ENCODE peak calls at places on chromosomes 7 and 10, in six cellular contexts. One of them, this sample, is unnamed.

GRCh38 chr7:43825391-43825808 is 43.9 kb downstream of the MRPS24 start:
- DNase-seq in H1: no peak
- DNase-seq in neuronal stem cell: no peak
- DNase-seq in mesenchymal stem cell: no peak
- DNase-seq in trophoblast cell: no peak
- DNase-seq in IMR-90: no peak
- DNase-seq in this sample: no peak

GRCh38 chr7:112648781-112649180 is 141.4 kb downstream of the TMEM168 start:
- DNase-seq in H1: no peak
- DNase-seq in IMR-90: no peak
- DNase-seq in neuronal stem cell: no peak
- DNase-seq in trophoblast cell: no peak
- DNase-seq in mesenchymal stem cell: no peak
- DNase-seq in this sample: no peak

GRCh38 chr7:74029991-74030415 is 2.0 kb downstream of the ELN start:
- DNase-seq in trophoblast cell: no peak
- DNase-seq in neuronal stem cell: no peak
- DNase-seq in H1: no peak
- DNase-seq in IMR-90: no peak
- DNase-seq in mesenchymal stem cell: no peak
- DNase-seq in this sample: peak; percentile 29

GRCh38 chr7:64872809-64873500 is 30.1 kb upstream of the ZNF273 start:
- DNase-seq in mesenchymal stem cell: no peak
- DNase-seq in IMR-90: no peak
- DNase-seq in neuronal stem cell: no peak
- DNase-seq in H1: no peak
- DNase-seq in trophoblast cell: no peak
- DNase-seq in this sample: no peak

GRCh38 chr10:16646474-16647059 is 124.9 kb upstream of the C1QL3 start:
- DNase-seq in mesenchymal stem cell: no peak
- DNase-seq in trophoblast cell: no peak
- DNase-seq in H1: no peak
- DNase-seq in IMR-90: no peak
- DNase-seq in neuronal stem cell: no peak
- DNase-seq in this sample: no peak

GRCh38 chr10:120077707-120078492 is 185.4 kb downstream of the SEC23IP start:
- DNase-seq in IMR-90: no peak
- DNase-seq in H1: no peak
- DNase-seq in mesenchymal stem cell: no peak
- DNase-seq in trophoblast cell: no peak
- DNase-seq in neuronal stem cell: no peak
- DNase-seq in this sample: peak; percentile 52

GRCh38 chr7:88311675-88312036 is 5.0 kb upstream of the STEAP4 start:
- DNase-seq in mesenchymal stem cell: no peak
- DNase-seq in trophoblast cell: no peak
- DNase-seq in H1: no peak
- DNase-seq in IMR-90: no peak
- DNase-seq in neuronal stem cell: no peak
- DNase-seq in this sample: no peak

GRCh38 chr10:101141622-101142532 is 10.8 kb downstream of the TLX1 start:
- DNase-seq in IMR-90: peak; percentile 72
- DNase-seq in mesenchymal stem cell: peak; percentile 78
- DNase-seq in neuronal stem cell: peak; percentile 86
- DNase-seq in trophoblast cell: peak; percentile 86
- DNase-seq in H1: no peak
- DNase-seq in this sample: peak; percentile 86

GRCh38 chr7:83947260-83947659 is 247.3 kb downstream of the SEMA3A start:
- DNase-seq in mesenchymal stem cell: no peak
- DNase-seq in IMR-90: no peak
- DNase-seq in trophoblast cell: peak; percentile 3
- DNase-seq in neuronal stem cell: no peak
- DNase-seq in H1: peak; percentile 31
- DNase-seq in this sample: peak; percentile 73

GRCh38 chr7:67863911-67864310 is 867.3 kb downstream of the TYW1 start:
- DNase-seq in trophoblast cell: no peak
- DNase-seq in H1: no peak
- DNase-seq in mesenchymal stem cell: no peak
- DNase-seq in IMR-90: no peak
- DNase-seq in neuronal stem cell: no peak
- DNase-seq in this sample: no peak

GRCh38 chr7:55325371-55325792 is 39.8 kb upstream of the LANCL2 start:
- DNase-seq in trophoblast cell: no peak
- DNase-seq in neuronal stem cell: no peak
- DNase-seq in IMR-90: peak; percentile 95
- DNase-seq in mesenchymal stem cell: peak; percentile 4
- DNase-seq in H1: no peak
- DNase-seq in this sample: no peak

GRCh38 chr10:68253356-68253755 is 21.4 kb upstream of the ATOH7 start:
- DNase-seq in IMR-90: no peak
- DNase-seq in mesenchymal stem cell: no peak
- DNase-seq in trophoblast cell: no peak
- DNase-seq in H1: no peak
- DNase-seq in neuronal stem cell: no peak
- DNase-seq in this sample: no peak

GRCh38 chr10:49619613-49620012 is 5.8 kb downstream of the CHAT start:
- DNase-seq in mesenchymal stem cell: no peak
- DNase-seq in IMR-90: no peak
- DNase-seq in H1: no peak
- DNase-seq in neuronal stem cell: no peak
- DNase-seq in trophoblast cell: no peak
- DNase-seq in this sample: peak; percentile 60

GRCh38 chr10:44830022-44830421 is 81.1 kb upstream of the TMEM72 start:
- DNase-seq in trophoblast cell: no peak
- DNase-seq in neuronal stem cell: no peak
- DNase-seq in mesenchymal stem cell: peak; percentile 15
- DNase-seq in IMR-90: peak; percentile 74
- DNase-seq in H1: no peak
- DNase-seq in this sample: no peak

GRCh38 chr10:89861199-89861573 is 159.8 kb downstream of the KIF20B start:
- DNase-seq in mesenchymal stem cell: no peak
- DNase-seq in trophoblast cell: no peak
- DNase-seq in IMR-90: no peak
- DNase-seq in H1: no peak
- DNase-seq in neuronal stem cell: no peak
- DNase-seq in this sample: no peak

GRCh38 chr10:88064608-88065383 is 201.4 kb downstream of the PTEN start:
- DNase-seq in H1: no peak
- DNase-seq in trophoblast cell: no peak
- DNase-seq in mesenchymal stem cell: peak; percentile 72
- DNase-seq in IMR-90: peak; percentile 62
- DNase-seq in neuronal stem cell: no peak
- DNase-seq in this sample: no peak

GRCh38 chr10:87660484-87661133 is 931 bp downstream of the PAPSS2 start:
- DNase-seq in trophoblast cell: no peak
- DNase-seq in mesenchymal stem cell: peak; percentile 85
- DNase-seq in H1: no peak
- DNase-seq in neuronal stem cell: no peak
- DNase-seq in IMR-90: peak; percentile 79
- DNase-seq in this sample: no peak

GRCh38 chr10:116465541-116465940 is 37.9 kb downstream of the PNLIPRP3 start:
- DNase-seq in trophoblast cell: no peak
- DNase-seq in IMR-90: no peak
- DNase-seq in H1: no peak
- DNase-seq in neuronal stem cell: no peak
- DNase-seq in mesenchymal stem cell: no peak
- DNase-seq in this sample: no peak

GRCh38 chr10:114729103-114729659 is 71.1 kb upstream of the ABLIM1 start:
- DNase-seq in trophoblast cell: no peak
- DNase-seq in IMR-90: no peak
- DNase-seq in neuronal stem cell: no peak
- DNase-seq in mesenchymal stem cell: no peak
- DNase-seq in H1: no peak
- DNase-seq in this sample: no peak

GRCh38 chr7:24457215-24457549 is 116.1 kb upstream of the PALS2 start:
- DNase-seq in trophoblast cell: no peak
- DNase-seq in H1: no peak
- DNase-seq in mesenchymal stem cell: peak; percentile 17
- DNase-seq in neuronal stem cell: no peak
- DNase-seq in IMR-90: no peak
- DNase-seq in this sample: no peak

GRCh38 chr10:65375528-65375927 is 1550.3 kb upstream of the LRRTM3 start:
- DNase-seq in IMR-90: no peak
- DNase-seq in neuronal stem cell: no peak
- DNase-seq in trophoblast cell: no peak
- DNase-seq in H1: no peak
- DNase-seq in mesenchymal stem cell: no peak
- DNase-seq in this sample: peak; percentile 5

GRCh38 chr7:32658034-32658944 is 163.0 kb downstream of the AVL9 start:
- DNase-seq in H1: no peak
- DNase-seq in trophoblast cell: no peak
- DNase-seq in mesenchymal stem cell: no peak
- DNase-seq in IMR-90: peak; percentile 43
- DNase-seq in neuronal stem cell: no peak
- DNase-seq in this sample: no peak

GRCh38 chr7:23065974-23066373 is 39.6 kb upstream of the KLHL7 start:
- DNase-seq in neuronal stem cell: no peak
- DNase-seq in mesenchymal stem cell: no peak
- DNase-seq in H1: no peak
- DNase-seq in trophoblast cell: no peak
- DNase-seq in IMR-90: peak; percentile 48
- DNase-seq in this sample: no peak

GRCh38 chr7:134058980-134059379 is 68.2 kb upstream of the LRGUK start:
- DNase-seq in H1: no peak
- DNase-seq in trophoblast cell: no peak
- DNase-seq in mesenchymal stem cell: no peak
- DNase-seq in IMR-90: peak; percentile 18
- DNase-seq in neuronal stem cell: no peak
- DNase-seq in this sample: peak; percentile 37

GRCh38 chr10:44853148-44853734 is 57.9 kb upstream of the TMEM72 start:
- DNase-seq in IMR-90: peak; percentile 47
- DNase-seq in neuronal stem cell: no peak
- DNase-seq in mesenchymal stem cell: no peak
- DNase-seq in H1: no peak
- DNase-seq in trophoblast cell: no peak
- DNase-seq in this sample: no peak

GRCh38 chr10:124706462-124706857 is 37.7 kb downstream of the FAM53B start:
- DNase-seq in H1: no peak
- DNase-seq in IMR-90: no peak
- DNase-seq in trophoblast cell: no peak
- DNase-seq in neuronal stem cell: no peak
- DNase-seq in mesenchymal stem cell: no peak
- DNase-seq in this sample: no peak

GRCh38 chr7:158731761-158732160 is 27.2 kb upstream of the NCAPG2 start:
- DNase-seq in neuronal stem cell: no peak
- DNase-seq in mesenchymal stem cell: no peak
- DNase-seq in H1: no peak
- DNase-seq in IMR-90: no peak
- DNase-seq in trophoblast cell: no peak
- DNase-seq in this sample: no peak

GRCh38 chr10:95655571-95656290 is 780 bp downstream of the ALDH18A1 start:
- DNase-seq in mesenchymal stem cell: peak; percentile 66
- DNase-seq in IMR-90: peak; percentile 50
- DNase-seq in neuronal stem cell: peak; percentile 20
- DNase-seq in H1: no peak
- DNase-seq in trophoblast cell: peak; percentile 40
- DNase-seq in this sample: peak; percentile 41

GRCh38 chr7:143385891-143386781 is 5.0 kb downstream of the ZYX start:
- DNase-seq in IMR-90: no peak
- DNase-seq in H1: no peak
- DNase-seq in mesenchymal stem cell: no peak
- DNase-seq in trophoblast cell: peak; percentile 11
- DNase-seq in neuronal stem cell: no peak
- DNase-seq in this sample: no peak

GRCh38 chr7:29561271-29561670 is 2.4 kb upstream of the PRR15 start:
- DNase-seq in trophoblast cell: no peak
- DNase-seq in H1: no peak
- DNase-seq in neuronal stem cell: no peak
- DNase-seq in mesenchymal stem cell: no peak
- DNase-seq in IMR-90: no peak
- DNase-seq in this sample: no peak
- H3K36me3 ChIP-seq in trophoblast cell: peaks cover 7% of the 10 kb centered on the region
- H3K36me3 ChIP-seq in H1: no peaks in the 10 kb centered on the region
- H3K36me3 ChIP-seq in neuronal stem cell: no peaks in the 10 kb centered on the region
- H3K36me3 ChIP-seq in mesenchymal stem cell: no peaks in the 10 kb centered on the region
- H3K36me3 ChIP-seq in IMR-90: no peaks in the 10 kb centered on the region
- H3K36me3 ChIP-seq in this sample: no peaks in the 10 kb centered on the region

GRCh38 chr7:20122073-20122472 is 95.1 kb downstream of the MACC1 start:
- DNase-seq in mesenchymal stem cell: no peak
- DNase-seq in H1: no peak
- DNase-seq in neuronal stem cell: no peak
- DNase-seq in IMR-90: no peak
- DNase-seq in trophoblast cell: no peak
- DNase-seq in this sample: peak; percentile 80
- H3K23ac ChIP-seq in mesenchymal stem cell: no peak overlapping the region
- H3K23ac ChIP-seq in H1: no peak overlapping the region
- H3K23ac ChIP-seq in neuronal stem cell: no peak overlapping the region
- H3K23ac ChIP-seq in IMR-90: no peak overlapping the region
- H3K23ac ChIP-seq in trophoblast cell: no peak overlapping the region
- H3K23ac ChIP-seq in this sample: no peak overlapping the region

DNA sequence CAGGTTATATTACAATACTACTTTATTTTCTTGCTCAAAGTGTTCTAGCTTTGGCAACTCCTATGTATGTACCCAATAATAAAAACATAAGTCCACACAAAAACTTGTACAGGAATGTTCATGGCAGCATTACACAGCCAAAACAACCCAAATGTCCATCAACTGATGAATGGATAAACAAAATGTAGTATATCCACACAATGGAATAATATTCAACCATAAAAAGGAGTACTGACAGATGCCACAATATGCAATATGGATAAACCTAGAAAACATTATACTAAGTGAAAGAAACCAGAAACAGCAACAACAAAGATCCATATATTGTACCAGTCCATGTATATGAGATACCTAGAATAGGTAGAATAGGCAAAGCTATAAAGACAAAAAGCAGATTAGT is 21.0 kb downstream of the PPA1 start:
- DNase-seq in IMR-90: no peak
- DNase-seq in trophoblast cell: no peak
- DNase-seq in H1: no peak
- DNase-seq in mesenchymal stem cell: no peak
- DNase-seq in neuronal stem cell: no peak
- DNase-seq in this sample: no peak
- H3K36me3 ChIP-seq in IMR-90: peaks cover 36% of the 10 kb centered on the region
- H3K36me3 ChIP-seq in trophoblast cell: peaks cover 8% of the 10 kb centered on the region
- H3K36me3 ChIP-seq in H1: peaks cover 20% of the 10 kb centered on the region
- H3K36me3 ChIP-seq in mesenchymal stem cell: peaks cover 93% of the 10 kb centered on the region
- H3K36me3 ChIP-seq in neuronal stem cell: peaks cover 89% of the 10 kb centered on the region
- H3K36me3 ChIP-seq in this sample: peaks cover 3% of the 10 kb centered on the region

GRCh38 chr7:141157138-141157765 is 83.4 kb downstream of the TMEM178B start:
- DNase-seq in neuronal stem cell: no peak
- DNase-seq in IMR-90: no peak
- DNase-seq in trophoblast cell: no peak
- DNase-seq in H1: no peak
- DNase-seq in mesenchymal stem cell: no peak
- DNase-seq in this sample: no peak

GRCh38 chr7:141158562-141158961 is 84.7 kb downstream of the TMEM178B start:
- DNase-seq in IMR-90: peak; percentile 94
- DNase-seq in H1: no peak
- DNase-seq in trophoblast cell: peak; percentile 66
- DNase-seq in mesenchymal stem cell: peak; percentile 86
- DNase-seq in neuronal stem cell: no peak
- DNase-seq in this sample: peak; percentile 82

GRCh38 chr7:141160246-141160855 is 86.5 kb downstream of the TMEM178B start:
- DNase-seq in IMR-90: no peak
- DNase-seq in H1: no peak
- DNase-seq in mesenchymal stem cell: no peak
- DNase-seq in neuronal stem cell: no peak
- DNase-seq in trophoblast cell: no peak
- DNase-seq in this sample: no peak

GRCh38 chr7:141161959-141162547 is 88.2 kb downstream of the TMEM178B start:
- DNase-seq in neuronal stem cell: no peak
- DNase-seq in mesenchymal stem cell: no peak
- DNase-seq in trophoblast cell: no peak
- DNase-seq in H1: no peak
- DNase-seq in IMR-90: no peak
- DNase-seq in this sample: no peak

GRCh38 chr7:141161550-141161949 is 87.7 kb downstream of the TMEM178B start:
- DNase-seq in IMR-90: no peak
- DNase-seq in neuronal stem cell: no peak
- DNase-seq in mesenchymal stem cell: no peak
- DNase-seq in H1: no peak
- DNase-seq in trophoblast cell: no peak
- DNase-seq in this sample: no peak
- H3K23ac ChIP-seq in IMR-90: no peak overlapping the region
- H3K23ac ChIP-seq in neuronal stem cell: peak overlapping the region; percentile 30
- H3K23ac ChIP-seq in mesenchymal stem cell: no peak overlapping the region
- H3K23ac ChIP-seq in H1: no peak overlapping the region
- H3K23ac ChIP-seq in trophoblast cell: no peak overlapping the region
- H3K23ac ChIP-seq in this sample: no peak overlapping the region

This sample was measured in mesendoderm.